ENCODE peak calls at places on chromosomes 7 and 10, in seven cellular contexts. O is HCT116, B is NCI-H345, E is HS-5, K is posterior cingulate gyrus, U is endothelial cell, T is GM03348. G is an unnamed sample.

GRCh38 chr10:76558996-76559888 is 1078.4 kb downstream of the KCNMA1 start:
- DNase-seq in O (no peak), B (no peak), E (no peak), K (no peak), U (no peak), T (peak; percentile 63), G (no peak)

GRCh38 chr10:80502621-80503583 is 34.8 kb upstream of the SH2D4B start:
- DNase-seq in O (no peak), B (no peak), E (no peak), K (no peak), U (no peak), T (no peak), G (no peak)

GRCh38 chr10:91551856-91552255 is 81.0 kb downstream of the PPP1R3C start:
- DNase-seq in O (peak; percentile 16), B (peak; percentile 25), E (no peak), K (peak; percentile 39), U (peak; percentile 52), T (peak; percentile 75), G (no peak)

GRCh38 chr10:72353028-72353962 is 1.4 kb downstream of the DNAJB12 start:
- DNase-seq in O (no peak), B (no peak), E (no peak), K (no peak), U (no peak), T (peak; percentile 58), G (no peak)

GRCh38 chr7:7694542-7694941 is 23.9 kb downstream of the RPA3 start:
- DNase-seq in O (no peak), B (no peak), E (no peak), K (no peak), U (no peak), T (no peak), G (no peak)

GRCh38 chr7:150372271-150373048 is 3.8 kb downstream of the REPIN1 start:
- DNase-seq in O (no peak), B (no peak), E (no peak), K (no peak), U (no peak), T (no peak), G (no peak)

GRCh38 chr10:22253578-22253882 is 35.7 kb upstream of the EBLN1 start:
- DNase-seq in O (no peak), B (no peak), E (no peak), K (no peak), U (peak; percentile 29), T (no peak), G (peak; percentile 61)

GRCh38 chr7:50921114-50921513 is 138.4 kb upstream of the GRB10 start:
- DNase-seq in O (no peak), B (no peak), E (no peak), K (no peak), U (no peak), T (no peak), G (no peak)

GRCh38 chr10:13222566-13222965 is 11.6 kb downstream of the UCMA start:
- DNase-seq in O (no peak), B (no peak), E (no peak), K (no peak), U (no peak), T (no peak), G (no peak)

G was measured in B cell.